ENCODE peak calls at places on chromosomes 1 and 21, in seven cellular contexts. H, O, P, F, Q, I and W are unnamed samples. For H3K27me3, the result is how much of the 10 kb centered on the place peaks cover.

GRCh38 chr1:61253059-61253735 is 170.8 kb downstream of the NFIA start:
- DNase-seq in Q (no peak), I (peak), P (no peak), F (peak), H (no peak), O (no peak), W (no peak)

GRCh38 chr1:38489844-38490270 is 369.7 kb downstream of the RRAGC start:
- DNase-seq in O (peak), I (no peak), Q (peak), H (no peak), F (peak), P (peak), W (peak)

GRCh38 chr1:204709960-204710912 is 24.7 kb upstream of the LRRN2 start:
- DNase-seq in H (no peak), P (peak), F (no peak), Q (peak), I (no peak), O (peak), W (no peak)

GRCh38 chr1:15445390-15446122 is 7.3 kb downstream of the CTRC start:
- DNase-seq in P (no peak), O (no peak), H (no peak), I (no peak), Q (no peak), F (no peak), W (no peak)

GRCh38 chr1:19764848-19765247 is 34.9 kb downstream of the TMCO4 start:
- DNase-seq in I (no peak), P (no peak), Q (no peak), H (no peak), O (no peak), F (no peak), W (peak)

GRCh38 chr1:205329719-205330118 is 8.2 kb upstream of the NUAK2 start:
- DNase-seq in H (no peak), Q (no peak), O (no peak), F (no peak), P (no peak), I (no peak), W (no peak)

GRCh38 chr21:34935452-34935851 is 113.7 kb downstream of the RUNX1 start:
- DNase-seq in I (peak), F (no peak), O (no peak), P (no peak), Q (no peak), H (no peak), W (peak)

GRCh38 chr1:92087542-92087941 is 7.4 kb downstream of the BTBD8 start:
- DNase-seq in O (no peak), P (no peak), F (no peak), I (no peak), H (no peak), Q (no peak), W (no peak)

GRCh38 chr1:204673909-204674701 is 11.4 kb downstream of the LRRN2 start:
- DNase-seq in O (peak), P (peak), F (no peak), I (no peak), H (no peak), Q (peak), W (no peak)

GRCh38 chr1:43348343-43348808 is 10.4 kb upstream of the CDC20 start:
- DNase-seq in H (no peak), Q (no peak), O (no peak), F (no peak), I (no peak), P (no peak), W (peak)

GRCh38 chr1:66438062-66438970 is 95.6 kb upstream of the SGIP1 start:
- DNase-seq in O (no peak), P (no peak), Q (no peak), F (no peak), H (no peak), I (no peak), W (no peak)

GRCh38 chr21:28308516-28308915 is 684.2 kb downstream of the LTN1 start:
- DNase-seq in O (no peak), H (no peak), Q (no peak), P (no peak), F (peak), I (no peak), W (no peak)

GRCh38 chr1:101484896-101485412 is 248.1 kb downstream of the S1PR1 start:
- DNase-seq in O (no peak), F (no peak), Q (no peak), I (peak), H (no peak), P (no peak), W (no peak)

GRCh38 chr1:246000638-246001015 is 506.5 kb downstream of the SMYD3 start:
- DNase-seq in F (no peak), O (no peak), P (no peak), Q (no peak), I (no peak), H (no peak), W (no peak)

GRCh38 chr1:158999301-159000069 is 10.2 kb upstream of the IFI16 start:
- DNase-seq in H (peak), F (peak), P (peak), Q (peak), I (peak), O (peak), W (peak)

GRCh38 chr21:42975886-42976608 is 1.7 kb downstream of the PKNOX1 start:
- DNase-seq in F (no peak), H (no peak), P (no peak), Q (no peak), I (no peak), O (no peak), W (no peak)

GRCh38 chr1:100455478-100456072 is 82.4 kb upstream of the GPR88 start:
- DNase-seq in F (peak), P (no peak), Q (no peak), H (no peak), I (peak), O (no peak), W (no peak)

GRCh38 chr1:228009828-228010775 is 3.3 kb downstream of the WNT3A start:
- DNase-seq in P (no peak), O (no peak), I (no peak), H (no peak), F (no peak), Q (no peak), W (no peak)

GRCh38 chr1:58524353-58524945 is 22.1 kb downstream of the OMA1 start:
- DNase-seq in Q (no peak), O (no peak), P (no peak), F (peak), I (peak), H (no peak), W (no peak)

GRCh38 chr1:22712502-22713271 is 2.0 kb downstream of the EPHB2 start:
- DNase-seq in H (no peak), Q (no peak), P (no peak), I (peak), F (peak), O (no peak), W (no peak)

GRCh38 chr1:38989979-38990378 is 1.1 kb upstream of the AKIRIN1 start:
- DNase-seq in O (no peak), I (no peak), P (no peak), Q (no peak), H (no peak), F (no peak), W (no peak)

GRCh38 chr1:247367786-247368342 is 36.2 kb upstream of the ZNF496 start:
- DNase-seq in Q (peak), P (no peak), O (no peak), H (no peak), I (peak), F (peak), W (no peak)

GRCh38 chr1:12539705-12540579 is 78.1 kb downstream of the DHRS3 start:
- DNase-seq in I (peak), O (peak), Q (peak), P (peak), F (peak), H (peak), W (peak)

GRCh38 chr1:230833511-230833910 is 34.8 kb downstream of the C1orf198 start:
- DNase-seq in I (no peak), O (no peak), H (no peak), P (no peak), Q (no peak), F (no peak), W (no peak)

GRCh38 chr21:15210235-15210678 is 145.5 kb upstream of the NRIP1 start:
- DNase-seq in F (no peak), I (peak), O (no peak), P (peak), Q (peak), H (no peak), W (peak)

GRCh38 chr1:92749024-92749634 is 35.8 kb downstream of the EVI5 start:
- DNase-seq in F (peak), Q (peak), O (no peak), I (peak), P (peak), H (peak), W (peak)

GRCh38 chr1:155038602-155039307 is 5.1 kb downstream of the DCST1 start:
- DNase-seq in H (no peak), I (peak), Q (no peak), F (peak), P (no peak), O (no peak), W (no peak)

GRCh38 chr1:98046031-98046641 is 125.3 kb upstream of the DPYD start:
- DNase-seq in F (peak), I (peak), H (no peak), O (peak), Q (peak), P (peak), W (no peak)

GRCh38 chr1:113980120-113980519 is 846 bp downstream of the OLFML3 start:
- DNase-seq in Q (no peak), P (no peak), O (no peak), H (no peak), I (no peak), F (peak), W (no peak)

GRCh38 chr1:231973840-231974239 is 347.2 kb downstream of the DISC1 start:
- DNase-seq in F (peak), H (no peak), P (no peak), Q (no peak), I (peak), O (no peak), W (no peak)

GRCh38 chr1:230631477-230631876 is 10.8 kb upstream of the COG2 start:
- DNase-seq in I (no peak), H (no peak), Q (no peak), O (no peak), F (no peak), P (no peak), W (no peak)

GRCh38 chr1:65630855-65631254 is 161.8 kb upstream of the PDE4B start:
- DNase-seq in I (no peak), H (no peak), F (peak), P (no peak), Q (no peak), O (no peak), W (no peak)

GRCh38 chr1:44436401-44437394 is 31.6 kb downstream of the RNF220 start:
- DNase-seq in O (no peak), Q (peak), I (no peak), H (no peak), P (no peak), F (no peak), W (no peak)

GRCh38 chr1:3470650-3471355 is 16.3 kb downstream of the ARHGEF16 start:
- DNase-seq in F (no peak), H (no peak), I (no peak), P (no peak), Q (no peak), O (no peak), W (no peak)

GRCh38 chr1:27358928-27359313 is 7.8 kb downstream of the MAP3K6 start:
- DNase-seq in O (no peak), I (no peak), Q (no peak), P (no peak), H (no peak), F (no peak), W (no peak)

DNA sequence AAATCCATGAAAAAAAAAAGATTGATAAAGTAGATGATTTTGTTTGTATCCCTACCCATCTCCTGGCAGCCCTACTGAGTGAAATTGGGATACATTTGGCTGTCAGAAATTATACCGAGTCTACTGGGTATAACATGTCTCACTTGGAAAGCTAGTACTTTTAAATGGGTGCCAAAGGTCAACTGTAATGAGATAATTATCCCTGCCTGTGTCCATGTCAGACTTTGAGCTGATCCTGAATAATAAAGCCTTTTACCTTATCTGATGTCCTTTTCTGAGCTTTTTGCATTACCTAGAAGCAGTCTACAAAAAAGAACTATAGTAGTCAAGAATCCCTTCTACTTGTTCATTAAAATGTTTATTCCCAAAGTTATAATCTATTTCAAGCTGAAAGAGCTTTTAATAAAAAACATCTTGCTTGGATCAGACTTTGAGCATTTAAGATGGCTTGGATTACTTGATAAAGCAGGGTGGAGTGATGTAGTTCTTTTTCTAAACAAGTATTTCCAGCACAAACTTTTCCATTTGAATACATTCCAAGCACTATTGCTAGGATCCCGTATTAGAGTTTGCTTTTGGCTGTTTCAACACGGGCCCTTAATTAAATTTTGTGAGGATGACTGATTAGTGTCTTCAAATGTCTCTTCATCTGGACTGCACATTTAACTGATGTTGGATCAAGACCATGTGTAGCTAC is 69.2 kb downstream of the DTL start:
- DNase-seq in I (no peak), Q (no peak), O (no peak), P (no peak), F (no peak), H (no peak), W (no peak)
- H3K27me3 ChIP-seq in I (under half), Q (under half), O (under half), P (under half), F (under half), H (under half), W (under half)

GRCh38 chr1:81613803-81614202 is 186.9 kb upstream of the ADGRL2 start:
- DNase-seq in O (no peak), I (no peak), H (no peak), Q (no peak), P (no peak), F (no peak), W (no peak)

GRCh38 chr1:81617308-81618027 is 183.3 kb upstream of the ADGRL2 start:
- DNase-seq in O (no peak), H (no peak), I (peak), Q (peak), P (no peak), F (peak), W (no peak)

DNA sequence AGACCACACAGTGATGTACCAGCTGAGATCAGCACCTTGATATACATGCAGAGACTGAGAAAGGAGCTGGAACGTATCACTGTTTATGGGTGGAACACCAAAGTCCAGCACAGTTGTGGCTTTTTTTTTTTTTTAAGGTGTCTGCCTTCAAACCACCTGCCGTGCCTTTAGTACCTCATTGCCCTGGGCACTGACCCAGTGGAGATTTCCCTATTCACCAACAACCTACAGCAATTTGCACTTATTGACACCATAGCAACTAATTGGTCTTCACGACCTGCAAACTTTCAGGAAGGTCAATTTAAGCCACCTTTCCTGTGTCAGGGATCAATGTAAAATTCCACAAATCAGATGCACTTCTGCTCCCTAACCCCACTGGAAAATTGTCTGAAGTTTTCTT is 181.6 kb upstream of the ADGRL2 start:
- DNase-seq in H (peak), P (no peak), O (no peak), I (no peak), F (no peak), Q (peak), W (no peak)
- H2AK5ac ChIP-seq in H (no peak), P (no peak), O (no peak), I (no peak), F (no peak), Q (no peak), W (no peak)

GRCh38 chr1:35390600-35391494 is 122.3 kb downstream of the ZMYM4 start:
- DNase-seq in F (peak), I (no peak), O (peak), P (peak), H (no peak), Q (peak), W (no peak)

GRCh38 chr1:35386290-35386689 is 117.8 kb downstream of the ZMYM4 start:
- DNase-seq in P (no peak), F (no peak), I (no peak), Q (peak), H (no peak), O (no peak), W (no peak)

GRCh38 chr1:35386954-35387353 is 118.4 kb downstream of the ZMYM4 start:
- DNase-seq in I (no peak), P (no peak), H (no peak), O (no peak), Q (peak), F (no peak), W (no peak)
- H3K27me3 ChIP-seq in I (under half), P (under half), H (under half), O (under half), Q (under half), F (under half), W (under half)

DNA sequence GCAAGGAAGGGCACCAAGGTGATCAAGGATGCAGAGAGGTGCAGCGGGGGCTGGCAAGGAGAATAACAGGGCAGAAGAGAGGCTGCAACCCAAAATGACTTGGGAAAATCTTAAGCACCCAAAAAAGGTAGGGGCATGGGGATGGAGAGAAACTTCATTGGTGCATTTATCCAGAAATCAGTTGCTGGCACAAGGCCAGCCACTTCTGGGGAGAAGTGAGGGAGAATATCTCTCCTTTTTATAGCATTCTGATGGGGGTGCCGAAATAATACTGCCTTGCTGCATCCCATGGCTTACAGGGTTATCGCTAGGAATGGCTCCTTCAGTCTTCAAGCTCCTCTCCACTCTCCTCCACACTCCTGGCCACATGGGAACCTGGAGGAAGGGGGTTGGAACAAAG is 47.9 kb downstream of the SUSD4 start:
- DNase-seq in I (no peak), O (no peak), H (no peak), F (no peak), P (no peak), Q (no peak), W (no peak)
- H2AK5ac ChIP-seq in I (no peak), O (no peak), H (no peak), F (no peak), P (no peak), Q (no peak), W (no peak)